ENCODE peak calls at places on chromosomes 2 and 18, in nine cellular contexts. V is thoracic aorta, U is cardiac muscle cell, A is breast epithelium, S is MM.1S, C is left ventricle myocardium inferior, O is stomach, J is adrenal gland, Q is fibroblast of lung. N is an unnamed sample.

GRCh38 chr18:44592639-44593038 is 88.0 kb upstream of the SETBP1 start:
- DNase-seq in V (no peak), Q (peak), C (no peak), U (peak), S (no peak), J (no peak), A (no peak), O (no peak), N (no peak)

GRCh38 chr2:68357608-68358337 is 7.3 kb upstream of the PLEK start:
- DNase-seq in V (no peak), C (peak), Q (peak), J (peak), S (peak), U (peak), O (no peak), A (no peak), N (peak)

GRCh38 chr18:58359226-58360019 is 269.5 kb downstream of the ALPK2 start:
- DNase-seq in C (no peak), O (no peak), S (no peak), U (no peak), A (no peak), V (no peak), Q (peak), J (no peak), N (no peak)

GRCh38 chr2:23292024-23292423 is 93.0 kb upstream of the KLHL29 start:
- DNase-seq in Q (no peak), C (no peak), O (no peak), S (no peak), J (no peak), A (no peak), U (no peak), V (no peak), N (no peak)

GRCh38 chr18:51165296-51165695 is 32.2 kb downstream of the MEX3C start:
- DNase-seq in O (no peak), C (no peak), J (no peak), Q (no peak), U (no peak), V (no peak), S (no peak), A (no peak), N (no peak)

GRCh38 chr18:2222270-2223185 is 348.8 kb downstream of the METTL4 start:
- DNase-seq in Q (peak), U (peak), O (no peak), A (no peak), J (no peak), S (no peak), C (no peak), V (no peak), N (no peak)

GRCh38 chr2:112869258-112869842 is 32.8 kb upstream of the IL1B start:
- DNase-seq in S (no peak), Q (peak), U (peak), J (peak), A (peak), V (no peak), O (peak), C (peak), N (peak)

GRCh38 chr2:75464348-75464946 is 96.3 kb downstream of the EVA1A start:
- DNase-seq in S (no peak), Q (peak), V (no peak), O (no peak), J (no peak), U (peak), A (no peak), C (no peak), N (no peak)

GRCh38 chr2:157489981-157490380 is 46.1 kb upstream of the CYTIP start:
- DNase-seq in S (no peak), Q (no peak), V (no peak), U (no peak), A (no peak), C (no peak), O (no peak), J (no peak), N (no peak)

GRCh38 chr18:78849458-78849857 is 130.2 kb upstream of the SALL3 start:
- DNase-seq in A (no peak), V (no peak), J (no peak), U (no peak), C (no peak), Q (no peak), S (no peak), O (no peak), N (no peak)

GRCh38 chr2:112153179-112153490 is 14.9 kb downstream of the FBLN7 start:
- DNase-seq in V (no peak), J (no peak), O (peak), C (no peak), Q (peak), S (no peak), A (no peak), U (no peak), N (no peak)

GRCh38 chr2:23602113-23602512 is 217.1 kb downstream of the KLHL29 start:
- DNase-seq in C (no peak), J (peak), O (no peak), S (no peak), V (no peak), Q (peak), A (no peak), U (peak), N (no peak)

GRCh38 chr18:47993409-47993808 is 63.0 kb upstream of the SMAD2 start:
- DNase-seq in A (no peak), J (no peak), C (no peak), S (no peak), O (no peak), Q (no peak), U (no peak), V (no peak), N (no peak)

GRCh38 chr2:16327311-16327710 is 338.3 kb downstream of the CYRIA start:
- DNase-seq in Q (no peak), V (no peak), U (no peak), A (no peak), C (no peak), J (no peak), S (no peak), O (no peak), N (no peak)

GRCh38 chr2:176283268-176283667 is 14.0 kb downstream of the MTX2 start:
- DNase-seq in S (no peak), C (no peak), O (no peak), J (no peak), A (no peak), U (peak), Q (peak), V (no peak), N (no peak)

GRCh38 chr2:139033300-139033699 is 253.1 kb upstream of the NXPH2 start:
- DNase-seq in J (no peak), O (no peak), C (no peak), U (peak), Q (peak), S (no peak), V (no peak), A (no peak), N (no peak)

GRCh38 chr2:207157727-207158126 is 8.0 kb downstream of the KLF7 start:
- DNase-seq in V (no peak), O (no peak), C (no peak), J (no peak), U (no peak), Q (no peak), A (no peak), S (no peak), N (no peak)

GRCh38 chr2:184692137-184692734 is 93.9 kb downstream of the ZNF804A start:
- DNase-seq in O (no peak), U (no peak), J (no peak), C (no peak), V (no peak), Q (peak), A (no peak), S (no peak), N (no peak)

GRCh38 chr2:200618590-200619021 is 32.8 kb downstream of the AOX1 start:
- DNase-seq in S (no peak), J (no peak), V (no peak), C (no peak), A (no peak), Q (peak), U (peak), O (no peak), N (no peak)

GRCh38 chr2:27078267-27079194 is at the start of gene EMILIN1:
- DNase-seq in O (peak), Q (peak), S (no peak), A (no peak), J (peak), U (peak), C (peak), V (peak), N (no peak)

GRCh38 chr2:27080603-27080938 is 2.2 kb downstream of the EMILIN1 start:
- DNase-seq in U (no peak), C (no peak), V (no peak), A (no peak), O (no peak), Q (no peak), S (no peak), J (no peak), N (no peak)

GRCh38 chr2:27081984-27082772 is 3.8 kb downstream of the EMILIN1 start:
- DNase-seq in O (no peak), A (no peak), V (no peak), U (no peak), S (no peak), C (no peak), Q (no peak), J (no peak), N (peak)

GRCh38 chr2:27079233-27080139 is 1.1 kb downstream of the EMILIN1 start:
- DNase-seq in C (no peak), U (peak), J (no peak), O (no peak), A (no peak), V (no peak), Q (no peak), S (no peak), N (no peak)

DNA sequence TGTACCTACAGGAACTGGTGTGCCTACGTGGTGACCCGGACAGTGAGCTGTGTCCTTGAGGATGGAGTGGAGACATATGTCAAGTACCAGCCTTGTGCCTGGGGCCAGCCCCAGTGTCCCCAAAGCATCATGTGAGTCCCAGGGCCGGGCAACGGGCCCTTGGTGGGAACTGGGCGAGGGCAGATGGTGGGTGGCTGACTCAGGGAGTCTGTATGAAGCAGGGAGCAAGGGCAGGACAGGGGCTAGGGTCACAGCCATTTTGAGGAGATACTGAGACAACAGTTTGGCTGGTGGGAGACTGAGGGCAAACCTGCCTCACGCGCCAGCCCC is 1.7 kb downstream of the EMILIN1 start:
- DNase-seq in V (no peak), C (no peak), O (no peak), U (no peak), Q (no peak), S (no peak), A (no peak), J (no peak), N (no peak)
- H3K27ac ChIP-seq in V (peak), C (peak), O (peak), U (no peak), Q (peak), S (peak), A (peak), J (no peak), N (no peak)

DNA sequence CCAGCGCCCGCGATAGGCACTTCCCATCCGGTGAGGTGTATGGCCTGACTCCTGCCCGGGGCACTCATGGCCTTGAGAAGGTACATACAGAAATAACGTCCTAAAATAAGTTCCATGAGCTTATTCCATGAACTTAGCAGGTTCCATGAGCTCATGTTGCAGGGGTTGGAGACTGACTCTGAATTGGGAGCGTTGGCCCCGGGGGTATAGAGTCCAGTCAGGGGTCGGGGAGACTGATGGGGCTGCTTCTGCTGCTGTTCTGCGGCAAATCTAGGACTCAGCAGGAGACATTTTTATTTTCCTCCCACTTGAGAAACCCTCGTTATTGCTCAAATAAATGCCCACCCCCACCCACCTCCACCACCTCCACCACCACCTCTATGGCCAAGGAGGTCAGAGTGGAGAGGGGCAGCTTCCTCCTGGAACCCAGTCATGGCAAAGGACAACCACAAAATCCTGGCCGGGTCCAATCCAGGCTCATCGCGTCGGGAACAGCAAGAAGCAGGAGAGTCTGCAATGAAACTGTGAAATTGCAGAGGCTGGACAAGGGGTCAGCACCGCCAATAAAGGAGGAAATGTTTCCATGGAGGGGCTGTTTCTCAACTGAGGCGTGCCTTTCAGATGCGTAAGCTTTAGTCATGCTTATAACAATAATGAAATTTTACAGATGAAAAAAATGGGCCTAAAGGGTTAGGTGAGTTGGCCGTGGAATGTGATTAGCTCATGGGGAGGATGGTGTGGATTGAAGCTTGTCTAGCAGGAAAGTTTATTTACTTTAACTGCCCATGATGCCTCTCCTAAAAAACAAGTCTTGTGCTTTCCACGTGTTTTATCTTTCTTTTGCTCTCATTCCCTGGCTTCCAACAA is 136.6 kb upstream of the ALKAL2 start:
- DNase-seq in Q (peak), C (no peak), S (no peak), J (no peak), U (no peak), A (no peak), V (no peak), O (no peak), N (no peak)
- H3K27ac ChIP-seq in Q (no peak), C (no peak), S (no peak), J (no peak), U (no peak), A (no peak), V (no peak), O (no peak), N (no peak)

GRCh38 chr2:240999001-240999791 is 778 bp downstream of the SNED1 start:
- DNase-seq in A (peak), V (no peak), C (peak), O (peak), U (no peak), J (no peak), Q (peak), S (no peak), N (no peak)

GRCh38 chr2:241001413-241002274 is 3.2 kb downstream of the SNED1 start:
- DNase-seq in S (no peak), J (no peak), C (no peak), A (peak), Q (no peak), V (no peak), U (no peak), O (no peak), N (no peak)

GRCh38 chr2:240998706-240999000 is 235 bp downstream of the SNED1 start:
- DNase-seq in U (no peak), O (no peak), S (no peak), V (no peak), C (no peak), A (no peak), Q (no peak), J (no peak), N (no peak)

GRCh38 chr2:241000831-241001321 is 2.5 kb downstream of the SNED1 start:
- DNase-seq in U (no peak), J (no peak), A (peak), Q (no peak), C (peak), S (no peak), O (peak), V (no peak), N (peak)

DNA sequence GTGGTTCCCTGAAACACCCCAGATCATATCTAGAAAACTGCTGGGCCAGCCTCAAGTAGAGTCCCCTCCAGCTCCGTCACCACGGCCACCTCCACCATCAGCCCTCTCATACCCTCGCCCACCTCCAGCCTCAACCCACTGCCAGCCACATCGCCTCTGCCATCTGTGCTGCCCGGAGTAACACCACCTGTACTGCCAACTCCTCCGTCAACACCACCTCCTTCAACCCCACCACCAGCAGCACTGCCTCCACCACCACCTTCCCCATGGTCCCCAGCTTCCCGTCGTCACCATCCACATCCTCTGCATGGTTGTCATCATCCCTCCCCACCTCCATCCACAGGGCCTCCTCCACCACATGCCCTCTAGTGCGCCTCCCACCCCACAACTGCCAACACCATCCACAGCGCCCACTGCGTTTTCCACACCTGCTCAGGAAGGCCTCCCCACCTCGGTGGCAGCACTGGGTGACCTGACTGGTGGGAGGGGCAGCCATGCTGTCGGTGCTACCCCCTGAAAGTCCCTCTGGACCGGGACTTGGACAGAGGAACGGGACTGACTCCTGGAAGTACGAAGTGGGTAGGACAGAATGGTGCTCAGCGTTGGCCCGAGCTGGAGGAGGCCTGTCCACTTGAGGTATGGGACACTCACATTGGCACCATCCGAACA is 1.6 kb downstream of the SNED1 start:
- DNase-seq in C (peak), Q (no peak), A (peak), O (peak), V (no peak), S (no peak), J (no peak), U (no peak), N (peak)
- H3K27ac ChIP-seq in C (no peak), Q (no peak), A (no peak), O (peak), V (peak), S (no peak), J (no peak), U (no peak), N (no peak)

GRCh38 chr2:46485002-46485401 is 5.6 kb downstream of the TMEM247 start:
- DNase-seq in V (no peak), U (no peak), J (no peak), Q (no peak), C (no peak), S (no peak), O (no peak), A (no peak), N (no peak)

GRCh38 chr2:46479265-46479664 is at the start of gene TMEM247:
- DNase-seq in O (no peak), C (no peak), V (no peak), J (no peak), U (no peak), Q (no peak), A (no peak), S (no peak), N (no peak)

GRCh38 chr2:46480562-46480961 is 1.2 kb downstream of the TMEM247 start:
- DNase-seq in V (no peak), A (no peak), C (no peak), Q (no peak), O (no peak), J (no peak), U (no peak), S (no peak), N (no peak)

GRCh38 chr2:46481541-46482193 is 2.3 kb downstream of the TMEM247 start:
- DNase-seq in A (no peak), Q (peak), O (no peak), C (no peak), V (no peak), U (peak), S (no peak), J (no peak), N (no peak)

GRCh38 chr2:46482490-46482889 is 3.1 kb downstream of the TMEM247 start:
- DNase-seq in V (no peak), C (no peak), S (no peak), U (no peak), Q (no peak), O (no peak), A (no peak), J (no peak), N (no peak)
- H3K27ac ChIP-seq in V (no peak), C (no peak), S (no peak), U (no peak), Q (no peak), O (no peak), A (no peak), J (no peak), N (no peak)

GRCh38 chr2:174666312-174666711 is 68.7 kb upstream of the WIPF1 start:
- DNase-seq in A (no peak), S (no peak), C (no peak), O (no peak), J (no peak), U (no peak), Q (no peak), V (no peak), N (no peak)
- H3K27ac ChIP-seq in A (no peak), S (no peak), C (peak), O (no peak), J (no peak), U (no peak), Q (no peak), V (peak), N (peak)

DNA sequence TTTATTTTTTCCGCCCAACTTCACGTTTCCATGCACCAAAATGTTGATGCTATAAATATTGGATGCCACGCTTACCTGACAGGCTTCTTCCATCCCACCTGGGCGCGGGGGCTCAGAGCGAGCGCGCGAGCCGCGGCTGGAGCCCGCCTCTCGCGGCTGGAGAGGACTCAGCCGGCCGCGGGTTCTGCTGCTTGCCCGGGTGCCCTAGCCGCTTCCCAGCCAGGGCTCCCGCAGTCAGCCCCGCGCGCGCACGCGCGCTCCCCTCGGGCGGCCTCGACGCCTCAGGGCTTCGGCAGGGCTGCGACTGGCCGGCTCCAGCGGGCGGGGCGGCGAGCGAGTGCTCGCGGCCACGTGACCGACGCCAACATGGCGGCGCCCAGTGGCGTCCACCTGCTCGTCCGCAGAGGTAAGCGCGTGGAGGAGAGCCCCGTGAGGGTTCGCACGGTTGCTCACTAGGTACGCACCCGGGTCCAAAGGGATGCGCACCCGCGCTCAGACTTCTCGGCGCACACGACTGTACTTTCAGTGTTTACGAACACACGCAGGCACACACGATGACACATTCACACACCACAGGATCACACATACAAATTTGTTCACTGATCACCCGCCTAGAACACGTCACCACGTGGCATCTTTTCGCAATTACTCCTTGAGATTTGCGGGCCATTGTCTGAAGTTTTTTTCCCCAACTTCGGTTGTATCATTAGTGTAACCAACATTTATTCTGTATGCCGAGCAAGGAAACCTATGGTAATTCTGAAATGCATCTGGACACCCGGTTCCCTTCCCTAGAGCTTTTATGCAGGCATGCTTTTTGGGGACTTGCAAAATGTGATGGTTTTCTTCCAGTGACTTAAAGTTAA is at the start of gene METAP1D:
- DNase-seq in O (peak), S (peak), J (peak), A (peak), C (peak), V (peak), Q (peak), U (peak), N (peak)
- H3K27ac ChIP-seq in O (peak), S (peak), J (no peak), A (peak), C (peak), V (no peak), Q (peak), U (no peak), N (peak)

GRCh38 chr18:8416212-8417019 is 192.8 kb upstream of the RAB12 start:
- DNase-seq in U (no peak), Q (peak), O (no peak), J (no peak), V (no peak), C (no peak), A (no peak), S (no peak), N (no peak)
- H3K27ac ChIP-seq in U (no peak), Q (no peak), O (no peak), J (no peak), V (no peak), C (peak), A (no peak), S (no peak), N (no peak)